ENCODE peak calls at places on chromosomes 6 and 20, in six cellular contexts. D is substantia nigra, J is prostate gland, N is neural progenitor cell, W is AG04450, Q is HL-60. M is an unnamed sample.

GRCh38 chr6:41027799-41028617 is 11.0 kb downstream of the UNC5CL start:
- DNase-seq in D (peak), J (peak), N (peak), W (peak), Q (peak), M (peak)

GRCh38 chr6:36985384-36985962 is 523 bp downstream of the MTCH1 start:
- DNase-seq in D (no peak), J (no peak), N (no peak), W (no peak), Q (no peak), M (no peak)

GRCh38 chr20:63519765-63520593 is 586 bp upstream of the PPDPF start:
- DNase-seq in D (peak), J (peak), N (peak), W (no peak), Q (no peak), M (no peak)

GRCh38 chr6:44041461-44042260 is 85.6 kb downstream of the MRPL14 start:
- DNase-seq in D (no peak), J (no peak), N (no peak), W (peak), Q (no peak), M (no peak)

GRCh38 chr20:25100914-25101313 is 19.0 kb upstream of the VSX1 start:
- DNase-seq in D (no peak), J (peak), N (no peak), W (no peak), Q (no peak), M (no peak)

GRCh38 chr20:41169791-41170351 is 32.5 kb downstream of the PLCG1 start:
- DNase-seq in D (no peak), J (no peak), N (no peak), W (no peak), Q (no peak), M (no peak)

GRCh38 chr20:17725094-17725835 is 25.5 kb downstream of the BANF2 start:
- DNase-seq in D (no peak), J (no peak), N (no peak), W (no peak), Q (no peak), M (no peak)

GRCh38 chr20:41287327-41287726 is 30.2 kb downstream of the ZHX3 start:
- DNase-seq in D (no peak), J (no peak), N (no peak), W (peak), Q (no peak), M (no peak)

GRCh38 chr20:51428451-51429143 is 113.9 kb downstream of the NFATC2 start:
- DNase-seq in D (no peak), J (no peak), N (peak), W (no peak), Q (peak), M (no peak)

GRCh38 chr6:21049572-21049971 is 515.3 kb downstream of the CDKAL1 start:
- DNase-seq in D (no peak), J (no peak), N (no peak), W (no peak), Q (no peak), M (no peak)

GRCh38 chr6:31968326-31968725 is 3.6 kb downstream of the DXO start:
- DNase-seq in D (no peak), J (no peak), N (no peak), W (no peak), Q (no peak), M (no peak)

GRCh38 chr6:15536201-15536955 is 126.5 kb downstream of the DTNBP1 start:
- DNase-seq in D (no peak), J (no peak), N (no peak), W (no peak), Q (no peak), M (peak)

GRCh38 chr6:2037230-2037926 is 208.0 kb downstream of the GMDS start:
- DNase-seq in D (no peak), J (no peak), N (peak), W (no peak), Q (no peak), M (no peak)

GRCh38 chr20:37911838-37912273 is 8.9 kb downstream of the VSTM2L start:
- DNase-seq in D (no peak), J (no peak), N (peak), W (no peak), Q (no peak), M (no peak)

GRCh38 chr6:52551483-52552277 is 25.2 kb downstream of the TRAM2 start:
- DNase-seq in D (peak), J (peak), N (peak), W (peak), Q (no peak), M (peak)

GRCh38 chr6:17816921-17817611 is 110.3 kb upstream of the NUP153 start:
- DNase-seq in D (no peak), J (no peak), N (no peak), W (peak), Q (no peak), M (peak)

GRCh38 chr6:467671-468082 is 76.1 kb downstream of the IRF4 start:
- DNase-seq in D (no peak), J (no peak), N (no peak), W (no peak), Q (no peak), M (no peak)

GRCh38 chr6:152836523-152836922 is 85.9 kb downstream of the VIP start:
- DNase-seq in D (no peak), J (no peak), N (peak), W (no peak), Q (no peak), M (no peak)

GRCh38 chr6:43016166-43016915 is 2.3 kb downstream of the KLHDC3 start:
- DNase-seq in D (no peak), J (no peak), N (peak), W (no peak), Q (no peak), M (no peak)

GRCh38 chr6:43014434-43014909 is 423 bp downstream of the KLHDC3 start:
- DNase-seq in D (no peak), J (no peak), N (no peak), W (no peak), Q (no peak), M (no peak)

GRCh38 chr6:43013843-43014433 is at the start of the genes KLHDC3 and MEA1:
- DNase-seq in D (peak), J (peak), N (peak), W (peak), Q (peak), M (peak)

GRCh38 chr6:43019152-43019551 is 2.3 kb upstream of the RRP36 start:
- DNase-seq in D (no peak), J (no peak), N (no peak), W (no peak), Q (no peak), M (no peak)

DNA sequence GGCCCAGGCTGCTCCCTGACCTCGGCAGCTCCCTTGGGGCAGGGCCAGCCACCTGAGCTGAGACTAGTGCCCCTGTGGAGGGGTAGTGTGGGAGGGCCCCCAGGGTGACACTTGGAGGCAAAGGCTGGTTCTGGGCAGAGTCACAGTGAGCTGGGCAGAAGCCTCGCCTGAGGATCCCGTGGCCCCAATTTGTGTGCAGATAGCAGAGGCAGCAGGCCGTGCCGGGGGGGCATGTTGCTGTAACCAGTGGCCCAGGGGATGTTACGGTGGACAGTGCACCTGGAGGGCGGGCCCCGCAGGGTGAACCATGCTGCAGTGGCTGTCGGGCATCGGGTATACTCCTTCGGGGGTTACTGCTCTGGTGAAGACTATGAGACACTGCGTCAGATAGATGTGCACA is 2.9 kb downstream of the KLHDC3 start:
- DNase-seq in D (no peak), J (no peak), N (no peak), W (no peak), Q (no peak), M (no peak)
- H3K27ac ChIP-seq in D (no peak), J (no peak), N (no peak), W (no peak), Q (peak), M (no peak)

GRCh38 chr6:166032366-166033171 is 135.1 kb downstream of the TBXT start:
- DNase-seq in D (no peak), J (no peak), N (peak), W (peak), Q (no peak), M (no peak)
- H3K27ac ChIP-seq in D (no peak), J (no peak), N (no peak), W (peak), Q (no peak), M (no peak)

GRCh38 chr20:62350629-62351422 is 16.3 kb downstream of the LAMA5 start:
- DNase-seq in D (no peak), J (no peak), N (no peak), W (no peak), Q (no peak), M (no peak)

GRCh38 chr20:62353289-62354030 is 13.7 kb downstream of the LAMA5 start:
- DNase-seq in D (no peak), J (no peak), N (no peak), W (no peak), Q (no peak), M (no peak)

GRCh38 chr20:62352402-62353288 is 14.5 kb downstream of the LAMA5 start:
- DNase-seq in D (peak), J (peak), N (no peak), W (no peak), Q (no peak), M (peak)

GRCh38 chr20:62350098-62350628 is 16.9 kb downstream of the LAMA5 start:
- DNase-seq in D (no peak), J (peak), N (no peak), W (no peak), Q (no peak), M (peak)

GRCh38 chr20:62351469-62352401 is 15.4 kb downstream of the LAMA5 start:
- DNase-seq in D (no peak), J (no peak), N (no peak), W (no peak), Q (no peak), M (no peak)
- H3K27ac ChIP-seq in D (no peak), J (peak), N (no peak), W (no peak), Q (no peak), M (no peak)

GRCh38 chr6:111743859-111744692 is 129.2 kb downstream of the FYN start:
- DNase-seq in D (peak), J (no peak), N (no peak), W (peak), Q (no peak), M (no peak)

GRCh38 chr6:111745636-111746035 is 127.6 kb downstream of the FYN start:
- DNase-seq in D (no peak), J (no peak), N (no peak), W (no peak), Q (no peak), M (no peak)

GRCh38 chr6:111743318-111743717 is 129.9 kb downstream of the FYN start:
- DNase-seq in D (no peak), J (no peak), N (no peak), W (no peak), Q (no peak), M (no peak)

GRCh38 chr6:111746983-111747773 is 126.1 kb downstream of the FYN start:
- DNase-seq in D (no peak), J (no peak), N (no peak), W (no peak), Q (no peak), M (no peak)

DNA sequence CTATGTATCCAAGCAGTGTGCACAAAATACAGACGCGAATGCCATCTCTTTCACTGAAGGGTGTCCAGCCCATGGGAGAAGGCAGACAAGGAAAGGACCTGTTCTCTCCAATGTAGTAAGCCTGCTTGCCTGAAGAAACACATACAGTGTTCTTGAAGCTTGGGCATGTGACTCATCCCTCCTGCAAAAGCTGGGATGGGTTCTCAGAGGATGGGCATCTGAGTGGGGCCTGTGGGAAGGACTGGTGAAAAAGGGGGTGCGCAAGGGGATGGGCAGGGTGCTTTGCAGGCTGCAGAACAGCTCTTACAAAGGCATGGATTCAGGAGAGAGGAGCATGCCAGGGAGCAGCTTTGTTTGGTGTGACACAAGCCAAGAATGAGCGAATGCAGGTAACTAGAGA is 128.1 kb downstream of the FYN start:
- DNase-seq in D (no peak), J (no peak), N (no peak), W (no peak), Q (no peak), M (no peak)
- H3K27ac ChIP-seq in D (peak), J (no peak), N (no peak), W (no peak), Q (no peak), M (no peak)

GRCh38 chr6:10269814-10270472 is 144.9 kb downstream of the TFAP2A start:
- DNase-seq in D (no peak), J (no peak), N (no peak), W (no peak), Q (no peak), M (no peak)
- H3K27ac ChIP-seq in D (no peak), J (no peak), N (no peak), W (no peak), Q (no peak), M (no peak)

GRCh38 chr6:163962627-163963117 is 548.2 kb downstream of the QKI start:
- DNase-seq in D (no peak), J (no peak), N (no peak), W (no peak), Q (no peak), M (no peak)
- H3K27ac ChIP-seq in D (no peak), J (no peak), N (no peak), W (no peak), Q (no peak), M (no peak)

M was measured in small intestine.